ENCODE peak calls at places on chromosomes 1 and 21, in nine cellular contexts. K is kidney glomerular epithelial cell; Q is activated naive CD8-positive, alpha-beta T cell treated with anti-CD3 and anti-CD28 coated beads, Interleukin-2, amount 50 U/mL, for 24 hours; U is effector CD8-positive, alpha-beta T cell; G is MV-4-11; Y is stimulated activated CD4-positive, alpha-beta T cell treated with anti-CD3 and anti-CD28 coated beads, Interleukin-12 subunit alpha, Interleukin-12 subunit beta, amount 100 ng/mL, for 4 hours; L is stimulated activated CD8-positive, alpha-beta memory T cell treated with anti-CD3 and anti-CD28 coated beads, Interleukin-7, amount 100 ng/mL, for 24 hours; W is A673; Z is iris pigment epithelial cell. V is an unnamed sample.
A peak's percentile ranks its signal among the peaks of the same experiment; 100 is the strongest.

GRCh38 chr1:15260418-15261154 is 13.6 kb downstream of the FHAD1 start:
- DNase-seq in G (peak; percentile 68), U (no peak), K (no peak), L (no peak), Y (no peak), W (no peak), Q (no peak), Z (peak; percentile 71), V (no peak)

GRCh38 chr1:178451529-178451928 is 45.2 kb downstream of the CLEC20A start:
- DNase-seq in L (no peak), Q (no peak), U (no peak), G (no peak), K (peak; percentile 13), Y (no peak), W (no peak), Z (peak; percentile 81), V (no peak)

GRCh38 chr1:61125263-61125662 is 42.9 kb downstream of the NFIA start:
- DNase-seq in Z (no peak), G (no peak), W (no peak), U (no peak), Q (no peak), K (no peak), L (no peak), Y (no peak), V (peak; percentile 77)

GRCh38 chr1:21324368-21325137 is 34.3 kb upstream of the ECE1 start:
- DNase-seq in Q (peak; percentile 84), U (no peak), G (peak; percentile 83), W (peak; percentile 89), L (peak; percentile 45), Y (peak; percentile 69), K (peak; percentile 92), Z (peak; percentile 88), V (no peak)

GRCh38 chr1:56374026-56374974 is 205.1 kb downstream of the PLPP3 start:
- DNase-seq in U (no peak), Z (no peak), Y (no peak), K (no peak), W (no peak), L (no peak), Q (no peak), G (no peak), V (no peak)

GRCh38 chr21:32813265-32813903 is 41.8 kb upstream of the PAXBP1 start:
- DNase-seq in L (no peak), K (no peak), U (no peak), G (no peak), W (no peak), Y (no peak), Q (no peak), Z (no peak), V (no peak)

GRCh38 chr21:42474982-42475381 is 21.0 kb downstream of the RSPH1 start:
- DNase-seq in L (no peak), U (no peak), W (no peak), Y (no peak), Q (no peak), G (no peak), Z (no peak), K (peak; percentile 56), V (no peak)

GRCh38 chr1:6143392-6143791 is 36.7 kb downstream of the CHD5 start:
- DNase-seq in G (no peak), W (no peak), U (no peak), Z (peak; percentile 11), L (no peak), Q (no peak), Y (no peak), K (peak; percentile 19), V (no peak)

GRCh38 chr1:71638081-71638766 is 557.4 kb upstream of the ZRANB2 start:
- DNase-seq in W (peak; percentile 2), Q (no peak), L (no peak), K (peak; percentile 17), Y (no peak), Z (peak; percentile 61), G (no peak), U (no peak), V (no peak)

GRCh38 chr1:93528416-93528815 is 80.5 kb downstream of the FNBP1L start:
- DNase-seq in L (no peak), K (no peak), Y (no peak), Q (no peak), W (no peak), G (peak; percentile 48), U (no peak), Z (no peak), V (no peak)

V was measured in cerebellar cortex.